ENCODE peak calls at places on chromosomes 2 and 18, in ten cellular contexts. One of them, this sample, is unnamed.

GRCh38 chr18:25830787-25831186 is 259.6 kb downstream of the SS18 start:
- DNase-seq in heart left ventricle: peak
- DNase-seq in BJ: no peak
- DNase-seq in SK-N-SH: no peak
- DNase-seq in mucosa of descending colon: no peak
- DNase-seq in GM06990: no peak
- DNase-seq in CD8-positive, alpha-beta T cell: no peak
- DNase-seq in lower lobe of right lung: no peak
- DNase-seq in fibroblast of mammary gland: peak
- DNase-seq in Calu3: no peak
- DNase-seq in this sample: peak

GRCh38 chr2:222904557-222905258 is 43.9 kb downstream of the ACSL3 start:
- DNase-seq in heart left ventricle: no peak
- DNase-seq in BJ: peak
- DNase-seq in SK-N-SH: no peak
- DNase-seq in mucosa of descending colon: no peak
- DNase-seq in GM06990: no peak
- DNase-seq in CD8-positive, alpha-beta T cell: no peak
- DNase-seq in lower lobe of right lung: no peak
- DNase-seq in fibroblast of mammary gland: peak
- DNase-seq in Calu3: no peak
- DNase-seq in this sample: peak

GRCh38 chr18:45764000-45764686 is 40.2 kb downstream of the SLC14A1 start:
- DNase-seq in heart left ventricle: no peak
- DNase-seq in BJ: no peak
- DNase-seq in SK-N-SH: no peak
- DNase-seq in mucosa of descending colon: no peak
- DNase-seq in GM06990: no peak
- DNase-seq in CD8-positive, alpha-beta T cell: no peak
- DNase-seq in lower lobe of right lung: no peak
- DNase-seq in fibroblast of mammary gland: peak
- DNase-seq in Calu3: no peak
- DNase-seq in this sample: no peak

GRCh38 chr2:161223139-161223732 is 63.0 kb downstream of the TANK start:
- DNase-seq in heart left ventricle: no peak
- DNase-seq in BJ: no peak
- DNase-seq in SK-N-SH: no peak
- DNase-seq in mucosa of descending colon: no peak
- DNase-seq in GM06990: no peak
- DNase-seq in CD8-positive, alpha-beta T cell: peak
- DNase-seq in lower lobe of right lung: no peak
- DNase-seq in fibroblast of mammary gland: peak
- DNase-seq in Calu3: peak
- DNase-seq in this sample: peak

GRCh38 chr18:77124452-77124922 is 8.1 kb downstream of the MBP start:
- DNase-seq in heart left ventricle: no peak
- DNase-seq in BJ: no peak
- DNase-seq in SK-N-SH: no peak
- DNase-seq in mucosa of descending colon: peak
- DNase-seq in GM06990: peak
- DNase-seq in CD8-positive, alpha-beta T cell: peak
- DNase-seq in lower lobe of right lung: no peak
- DNase-seq in fibroblast of mammary gland: no peak
- DNase-seq in Calu3: peak
- DNase-seq in this sample: no peak

GRCh38 chr2:78992451-78992806 is 33.1 kb upstream of the REG3G start:
- DNase-seq in heart left ventricle: no peak
- DNase-seq in BJ: no peak
- DNase-seq in SK-N-SH: peak
- DNase-seq in mucosa of descending colon: no peak
- DNase-seq in GM06990: no peak
- DNase-seq in CD8-positive, alpha-beta T cell: no peak
- DNase-seq in lower lobe of right lung: no peak
- DNase-seq in fibroblast of mammary gland: peak
- DNase-seq in Calu3: no peak
- DNase-seq in this sample: no peak

GRCh38 chr2:232239956-232240681 is 138.4 kb upstream of the ALPP start:
- DNase-seq in heart left ventricle: no peak
- DNase-seq in BJ: no peak
- DNase-seq in SK-N-SH: no peak
- DNase-seq in mucosa of descending colon: no peak
- DNase-seq in GM06990: no peak
- DNase-seq in CD8-positive, alpha-beta T cell: no peak
- DNase-seq in lower lobe of right lung: no peak
- DNase-seq in fibroblast of mammary gland: peak
- DNase-seq in Calu3: no peak
- DNase-seq in this sample: peak

GRCh38 chr18:8503287-8503686 is 106.0 kb upstream of the RAB12 start:
- DNase-seq in heart left ventricle: no peak
- DNase-seq in BJ: no peak
- DNase-seq in SK-N-SH: no peak
- DNase-seq in mucosa of descending colon: no peak
- DNase-seq in GM06990: no peak
- DNase-seq in CD8-positive, alpha-beta T cell: no peak
- DNase-seq in lower lobe of right lung: no peak
- DNase-seq in fibroblast of mammary gland: no peak
- DNase-seq in Calu3: no peak
- DNase-seq in this sample: no peak

GRCh38 chr2:133040175-133040574 is 370.2 kb upstream of the LYPD1 start:
- DNase-seq in heart left ventricle: no peak
- DNase-seq in BJ: peak
- DNase-seq in SK-N-SH: no peak
- DNase-seq in mucosa of descending colon: no peak
- DNase-seq in GM06990: no peak
- DNase-seq in CD8-positive, alpha-beta T cell: no peak
- DNase-seq in lower lobe of right lung: no peak
- DNase-seq in fibroblast of mammary gland: no peak
- DNase-seq in Calu3: no peak
- DNase-seq in this sample: no peak

GRCh38 chr2:144596074-144596871 is 76.4 kb upstream of the ZEB2 start:
- DNase-seq in heart left ventricle: no peak
- DNase-seq in BJ: no peak
- DNase-seq in SK-N-SH: peak
- DNase-seq in mucosa of descending colon: no peak
- DNase-seq in GM06990: no peak
- DNase-seq in CD8-positive, alpha-beta T cell: no peak
- DNase-seq in lower lobe of right lung: no peak
- DNase-seq in fibroblast of mammary gland: peak
- DNase-seq in Calu3: peak
- DNase-seq in this sample: peak

GRCh38 chr2:234977228-234977679 is 25.4 kb downstream of the SH3BP4 start:
- DNase-seq in heart left ventricle: no peak
- DNase-seq in BJ: no peak
- DNase-seq in SK-N-SH: no peak
- DNase-seq in mucosa of descending colon: no peak
- DNase-seq in GM06990: no peak
- DNase-seq in CD8-positive, alpha-beta T cell: no peak
- DNase-seq in lower lobe of right lung: no peak
- DNase-seq in fibroblast of mammary gland: no peak
- DNase-seq in Calu3: no peak
- DNase-seq in this sample: no peak

GRCh38 chr2:156845806-156846558 is 409.8 kb downstream of the GPD2 start:
- DNase-seq in heart left ventricle: no peak
- DNase-seq in BJ: no peak
- DNase-seq in SK-N-SH: no peak
- DNase-seq in mucosa of descending colon: no peak
- DNase-seq in GM06990: no peak
- DNase-seq in CD8-positive, alpha-beta T cell: no peak
- DNase-seq in lower lobe of right lung: no peak
- DNase-seq in fibroblast of mammary gland: no peak
- DNase-seq in Calu3: no peak
- DNase-seq in this sample: peak

GRCh38 chr2:218378053-218378452 is 4.0 kb upstream of the SLC11A1 start:
- DNase-seq in heart left ventricle: no peak
- DNase-seq in BJ: no peak
- DNase-seq in SK-N-SH: no peak
- DNase-seq in mucosa of descending colon: no peak
- DNase-seq in GM06990: no peak
- DNase-seq in CD8-positive, alpha-beta T cell: no peak
- DNase-seq in lower lobe of right lung: no peak
- DNase-seq in fibroblast of mammary gland: no peak
- DNase-seq in Calu3: no peak
- DNase-seq in this sample: no peak

GRCh38 chr2:85012855-85013254 is 41.9 kb downstream of the KCMF1 start:
- DNase-seq in heart left ventricle: no peak
- DNase-seq in BJ: no peak
- DNase-seq in SK-N-SH: no peak
- DNase-seq in mucosa of descending colon: no peak
- DNase-seq in GM06990: no peak
- DNase-seq in CD8-positive, alpha-beta T cell: no peak
- DNase-seq in lower lobe of right lung: no peak
- DNase-seq in fibroblast of mammary gland: peak
- DNase-seq in Calu3: no peak
- DNase-seq in this sample: no peak

GRCh38 chr2:85012431-85012830 is 41.5 kb downstream of the KCMF1 start:
- DNase-seq in heart left ventricle: no peak
- DNase-seq in BJ: no peak
- DNase-seq in SK-N-SH: no peak
- DNase-seq in mucosa of descending colon: no peak
- DNase-seq in GM06990: no peak
- DNase-seq in CD8-positive, alpha-beta T cell: no peak
- DNase-seq in lower lobe of right lung: no peak
- DNase-seq in fibroblast of mammary gland: no peak
- DNase-seq in Calu3: no peak
- DNase-seq in this sample: no peak

GRCh38 chr2:85009019-85009618 is 38.2 kb downstream of the KCMF1 start:
- DNase-seq in heart left ventricle: no peak
- DNase-seq in BJ: no peak
- DNase-seq in SK-N-SH: no peak
- DNase-seq in mucosa of descending colon: no peak
- DNase-seq in GM06990: no peak
- DNase-seq in CD8-positive, alpha-beta T cell: no peak
- DNase-seq in lower lobe of right lung: no peak
- DNase-seq in fibroblast of mammary gland: no peak
- DNase-seq in Calu3: no peak
- DNase-seq in this sample: no peak

GRCh38 chr2:85011098-85011497 is 40.1 kb downstream of the KCMF1 start:
- DNase-seq in heart left ventricle: no peak
- DNase-seq in BJ: no peak
- DNase-seq in SK-N-SH: no peak
- DNase-seq in mucosa of descending colon: no peak
- DNase-seq in GM06990: no peak
- DNase-seq in CD8-positive, alpha-beta T cell: no peak
- DNase-seq in lower lobe of right lung: no peak
- DNase-seq in fibroblast of mammary gland: peak
- DNase-seq in Calu3: no peak
- DNase-seq in this sample: no peak

DNA sequence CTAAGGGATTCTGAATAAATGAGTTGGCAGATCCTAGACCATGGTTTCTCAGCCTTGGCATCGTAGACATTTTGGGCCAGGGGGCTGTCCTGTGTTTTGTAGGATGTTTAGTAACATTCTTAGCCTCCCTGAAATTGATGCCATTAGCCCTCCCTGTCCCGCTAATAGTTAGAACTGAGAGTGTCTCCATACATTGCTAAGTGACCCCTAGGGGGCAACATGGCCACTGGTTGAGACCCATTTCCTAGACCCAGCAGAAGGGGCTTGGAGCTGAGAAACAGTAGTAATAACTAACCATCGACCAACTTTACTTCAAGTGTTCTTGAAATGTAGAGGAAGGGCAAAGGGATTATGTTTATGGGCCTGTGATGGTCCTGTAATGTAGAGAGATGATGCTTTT is 40.8 kb downstream of the KCMF1 start:
- DNase-seq in heart left ventricle: no peak
- DNase-seq in BJ: no peak
- DNase-seq in SK-N-SH: peak
- DNase-seq in mucosa of descending colon: no peak
- DNase-seq in GM06990: no peak
- DNase-seq in CD8-positive, alpha-beta T cell: no peak
- DNase-seq in lower lobe of right lung: no peak
- DNase-seq in fibroblast of mammary gland: no peak
- DNase-seq in Calu3: no peak
- DNase-seq in this sample: no peak
- TF ChIP-seq CTCF in heart left ventricle: no peak
- TF ChIP-seq CTCF in BJ: no peak
- TF ChIP-seq CTCF in SK-N-SH: peak
- TF ChIP-seq CTCF in mucosa of descending colon: no peak
- TF ChIP-seq CTCF in GM06990: peak
- TF ChIP-seq CTCF in CD8-positive, alpha-beta T cell: no peak
- TF ChIP-seq CTCF in lower lobe of right lung: no peak
- TF ChIP-seq CTCF in fibroblast of mammary gland: peak
- TF ChIP-seq CTCF in Calu3: peak
- TF ChIP-seq CTCF in this sample: peak

GRCh38 chr2:159799833-159800232 is 1.8 kb upstream of the CD302 start:
- DNase-seq in heart left ventricle: no peak
- DNase-seq in BJ: no peak
- DNase-seq in SK-N-SH: no peak
- DNase-seq in mucosa of descending colon: no peak
- DNase-seq in GM06990: no peak
- DNase-seq in CD8-positive, alpha-beta T cell: no peak
- DNase-seq in lower lobe of right lung: no peak
- DNase-seq in fibroblast of mammary gland: no peak
- DNase-seq in Calu3: no peak
- DNase-seq in this sample: no peak
- TF ChIP-seq CTCF in heart left ventricle: no peak
- TF ChIP-seq CTCF in BJ: no peak
- TF ChIP-seq CTCF in SK-N-SH: no peak
- TF ChIP-seq CTCF in mucosa of descending colon: no peak
- TF ChIP-seq CTCF in GM06990: no peak
- TF ChIP-seq CTCF in CD8-positive, alpha-beta T cell: no peak
- TF ChIP-seq CTCF in lower lobe of right lung: no peak
- TF ChIP-seq CTCF in fibroblast of mammary gland: no peak
- TF ChIP-seq CTCF in Calu3: no peak
- TF ChIP-seq CTCF in this sample: no peak

GRCh38 chr2:138658187-138658894 is 121.8 kb downstream of the NXPH2 start:
- DNase-seq in heart left ventricle: no peak
- DNase-seq in BJ: no peak
- DNase-seq in SK-N-SH: no peak
- DNase-seq in mucosa of descending colon: no peak
- DNase-seq in GM06990: no peak
- DNase-seq in CD8-positive, alpha-beta T cell: no peak
- DNase-seq in lower lobe of right lung: no peak
- DNase-seq in fibroblast of mammary gland: no peak
- DNase-seq in Calu3: no peak
- DNase-seq in this sample: no peak
- TF ChIP-seq CTCF in heart left ventricle: no peak
- TF ChIP-seq CTCF in BJ: no peak
- TF ChIP-seq CTCF in SK-N-SH: no peak
- TF ChIP-seq CTCF in mucosa of descending colon: no peak
- TF ChIP-seq CTCF in GM06990: no peak
- TF ChIP-seq CTCF in CD8-positive, alpha-beta T cell: no peak
- TF ChIP-seq CTCF in lower lobe of right lung: no peak
- TF ChIP-seq CTCF in fibroblast of mammary gland: no peak
- TF ChIP-seq CTCF in Calu3: no peak
- TF ChIP-seq CTCF in this sample: no peak

DNA sequence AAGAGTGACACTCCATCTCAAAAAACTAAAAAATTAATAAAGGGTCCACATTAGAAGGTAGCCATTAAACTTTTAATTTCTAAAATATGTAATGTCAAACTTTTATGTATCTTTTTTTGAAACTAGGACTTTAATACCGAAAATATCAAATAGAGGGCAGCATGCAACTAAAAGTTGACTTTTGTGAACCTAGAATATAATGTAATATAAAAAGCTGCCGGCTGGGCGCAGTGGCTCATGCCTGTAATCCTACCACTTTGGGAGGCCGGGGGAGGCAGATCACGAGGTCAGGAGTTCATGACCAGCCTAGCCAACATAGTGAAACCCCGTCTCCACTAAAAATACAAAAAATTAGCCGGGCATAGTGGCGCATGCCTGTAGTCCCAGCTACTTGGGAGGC is 62.8 kb downstream of the INO80D start:
- DNase-seq in heart left ventricle: no peak
- DNase-seq in BJ: no peak
- DNase-seq in SK-N-SH: no peak
- DNase-seq in mucosa of descending colon: no peak
- DNase-seq in GM06990: no peak
- DNase-seq in CD8-positive, alpha-beta T cell: no peak
- DNase-seq in lower lobe of right lung: no peak
- DNase-seq in fibroblast of mammary gland: no peak
- DNase-seq in Calu3: no peak
- DNase-seq in this sample: no peak
- TF ChIP-seq CTCF in heart left ventricle: no peak
- TF ChIP-seq CTCF in BJ: no peak
- TF ChIP-seq CTCF in SK-N-SH: peak
- TF ChIP-seq CTCF in mucosa of descending colon: no peak
- TF ChIP-seq CTCF in GM06990: no peak
- TF ChIP-seq CTCF in CD8-positive, alpha-beta T cell: no peak
- TF ChIP-seq CTCF in lower lobe of right lung: no peak
- TF ChIP-seq CTCF in fibroblast of mammary gland: no peak
- TF ChIP-seq CTCF in Calu3: no peak
- TF ChIP-seq CTCF in this sample: peak